ENCODE peak calls at places on chromosomes 12 and 14, in seven cellular contexts. One of them, this sample, is unnamed.

GRCh38 chr12:77855548-77855947 is 24.9 kb downstream of the NAV3 start:
- DNase-seq in psoas muscle: no peak
- DNase-seq in AG09309: no peak
- DNase-seq in IMR-90: peak
- DNase-seq in left ventricle myocardium inferior: no peak
- DNase-seq in AG04450: no peak
- DNase-seq in mucosa of descending colon: no peak
- DNase-seq in this sample: no peak

GRCh38 chr12:113062502-113063395 is 6.2 kb downstream of the DTX1 start:
- DNase-seq in AG04450: no peak
- DNase-seq in AG09309: no peak
- DNase-seq in psoas muscle: no peak
- DNase-seq in left ventricle myocardium inferior: no peak
- DNase-seq in IMR-90: no peak
- DNase-seq in mucosa of descending colon: no peak
- DNase-seq in this sample: no peak

GRCh38 chr12:53231859-53232640 is at the start of gene RARG:
- DNase-seq in psoas muscle: peak
- DNase-seq in mucosa of descending colon: peak
- DNase-seq in AG04450: no peak
- DNase-seq in left ventricle myocardium inferior: peak
- DNase-seq in AG09309: no peak
- DNase-seq in IMR-90: no peak
- DNase-seq in this sample: no peak

GRCh38 chr14:96455588-96455987 is 46.6 kb upstream of the PAPOLA start:
- DNase-seq in psoas muscle: no peak
- DNase-seq in mucosa of descending colon: no peak
- DNase-seq in AG09309: no peak
- DNase-seq in left ventricle myocardium inferior: no peak
- DNase-seq in IMR-90: peak
- DNase-seq in AG04450: no peak
- DNase-seq in this sample: no peak

GRCh38 chr12:88793091-88793490 is 212.8 kb upstream of the KITLG start:
- DNase-seq in mucosa of descending colon: no peak
- DNase-seq in AG04450: no peak
- DNase-seq in left ventricle myocardium inferior: no peak
- DNase-seq in AG09309: peak
- DNase-seq in IMR-90: peak
- DNase-seq in psoas muscle: no peak
- DNase-seq in this sample: no peak

GRCh38 chr12:25480145-25480544 is 72.9 kb downstream of the LMNTD1 start:
- DNase-seq in psoas muscle: no peak
- DNase-seq in AG04450: no peak
- DNase-seq in left ventricle myocardium inferior: no peak
- DNase-seq in mucosa of descending colon: no peak
- DNase-seq in IMR-90: no peak
- DNase-seq in AG09309: no peak
- DNase-seq in this sample: no peak

GRCh38 chr12:92927055-92927435 is 2.0 kb downstream of the EEA1 start:
- DNase-seq in psoas muscle: peak
- DNase-seq in mucosa of descending colon: no peak
- DNase-seq in IMR-90: peak
- DNase-seq in left ventricle myocardium inferior: no peak
- DNase-seq in AG09309: peak
- DNase-seq in AG04450: no peak
- DNase-seq in this sample: no peak

GRCh38 chr14:68476212-68476964 is 316.5 kb downstream of the ZFP36L1 start:
- DNase-seq in psoas muscle: peak
- DNase-seq in left ventricle myocardium inferior: peak
- DNase-seq in AG09309: peak
- DNase-seq in IMR-90: peak
- DNase-seq in AG04450: peak
- DNase-seq in mucosa of descending colon: no peak
- DNase-seq in this sample: peak

GRCh38 chr12:108935165-108935564 is 55.3 kb downstream of the DAO start:
- DNase-seq in AG04450: no peak
- DNase-seq in IMR-90: no peak
- DNase-seq in psoas muscle: no peak
- DNase-seq in left ventricle myocardium inferior: no peak
- DNase-seq in AG09309: no peak
- DNase-seq in mucosa of descending colon: no peak
- DNase-seq in this sample: no peak

GRCh38 chr14:98200621-98201020 is 1071.4 kb downstream of the BCL11B start:
- DNase-seq in left ventricle myocardium inferior: no peak
- DNase-seq in psoas muscle: no peak
- DNase-seq in IMR-90: no peak
- DNase-seq in AG09309: no peak
- DNase-seq in AG04450: no peak
- DNase-seq in mucosa of descending colon: no peak
- DNase-seq in this sample: no peak

GRCh38 chr14:98195256-98195655 is 1076.7 kb downstream of the BCL11B start:
- DNase-seq in left ventricle myocardium inferior: no peak
- DNase-seq in mucosa of descending colon: no peak
- DNase-seq in AG09309: no peak
- DNase-seq in IMR-90: no peak
- DNase-seq in psoas muscle: no peak
- DNase-seq in AG04450: no peak
- DNase-seq in this sample: no peak

GRCh38 chr14:98198385-98198784 is 1073.6 kb downstream of the BCL11B start:
- DNase-seq in IMR-90: no peak
- DNase-seq in AG04450: no peak
- DNase-seq in mucosa of descending colon: peak
- DNase-seq in AG09309: no peak
- DNase-seq in left ventricle myocardium inferior: no peak
- DNase-seq in psoas muscle: no peak
- DNase-seq in this sample: no peak

GRCh38 chr14:98194821-98195220 is 1077.2 kb downstream of the BCL11B start:
- DNase-seq in AG09309: no peak
- DNase-seq in left ventricle myocardium inferior: no peak
- DNase-seq in AG04450: no peak
- DNase-seq in psoas muscle: no peak
- DNase-seq in IMR-90: no peak
- DNase-seq in mucosa of descending colon: no peak
- DNase-seq in this sample: no peak

GRCh38 chr14:98197933-98198332 is 1074.1 kb downstream of the BCL11B start:
- DNase-seq in mucosa of descending colon: no peak
- DNase-seq in IMR-90: no peak
- DNase-seq in AG09309: no peak
- DNase-seq in left ventricle myocardium inferior: no peak
- DNase-seq in AG04450: no peak
- DNase-seq in psoas muscle: no peak
- DNase-seq in this sample: no peak
- H3K4me3 ChIP-seq in mucosa of descending colon: no peak
- H3K4me3 ChIP-seq in IMR-90: no peak
- H3K4me3 ChIP-seq in AG09309: no peak
- H3K4me3 ChIP-seq in left ventricle myocardium inferior: no peak
- H3K4me3 ChIP-seq in AG04450: no peak
- H3K4me3 ChIP-seq in psoas muscle: no peak
- H3K4me3 ChIP-seq in this sample: no peak

GRCh38 chr12:106118-106561 is 39.6 kb downstream of the IQSEC3 start:
- DNase-seq in left ventricle myocardium inferior: peak
- DNase-seq in mucosa of descending colon: no peak
- DNase-seq in AG04450: no peak
- DNase-seq in IMR-90: no peak
- DNase-seq in AG09309: no peak
- DNase-seq in psoas muscle: no peak
- DNase-seq in this sample: no peak
- TF ChIP-seq CTCF in left ventricle myocardium inferior: peak
- TF ChIP-seq CTCF in mucosa of descending colon: no peak
- TF ChIP-seq CTCF in AG04450: no peak
- TF ChIP-seq CTCF in IMR-90: no peak
- TF ChIP-seq CTCF in AG09309: peak
- TF ChIP-seq CTCF in psoas muscle: peak
- TF ChIP-seq CTCF in this sample: no peak

DNA sequence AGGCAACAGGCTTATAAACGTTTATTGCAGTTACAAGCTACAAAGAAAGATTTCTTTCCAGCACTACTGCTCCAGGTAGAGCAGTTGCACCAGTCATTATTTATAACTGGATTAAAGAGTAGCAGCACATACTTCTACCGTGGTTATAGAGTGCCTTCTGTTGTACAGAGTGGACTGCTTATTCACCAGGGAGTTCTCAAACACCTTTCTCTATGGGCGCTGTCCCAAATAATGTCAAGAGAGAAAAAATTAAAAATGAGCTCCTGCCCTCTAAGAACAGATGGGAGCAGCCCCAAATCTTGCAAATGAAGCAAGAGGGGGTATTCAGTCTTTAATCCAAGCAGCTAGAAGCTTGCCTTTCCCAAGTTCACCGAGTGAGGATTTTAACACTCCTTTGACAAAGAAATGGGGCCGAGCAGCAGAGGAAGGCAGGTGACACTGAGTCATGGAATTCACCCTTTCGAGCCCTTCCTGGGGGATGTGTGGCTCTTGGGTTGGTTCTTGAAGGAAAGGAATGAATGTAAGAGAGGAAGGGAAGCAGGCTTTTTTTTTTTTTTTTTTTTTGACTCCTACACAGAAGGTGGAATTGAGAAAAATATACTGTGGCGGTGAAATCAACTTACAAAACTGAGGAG is 181.2 kb downstream of the PRKCH start:
- DNase-seq in AG04450: no peak
- DNase-seq in mucosa of descending colon: no peak
- DNase-seq in IMR-90: no peak
- DNase-seq in psoas muscle: no peak
- DNase-seq in left ventricle myocardium inferior: no peak
- DNase-seq in AG09309: no peak
- DNase-seq in this sample: no peak
- H3K4me3 ChIP-seq in AG04450: no peak
- H3K4me3 ChIP-seq in mucosa of descending colon: no peak
- H3K4me3 ChIP-seq in IMR-90: no peak
- H3K4me3 ChIP-seq in psoas muscle: no peak
- H3K4me3 ChIP-seq in left ventricle myocardium inferior: no peak
- H3K4me3 ChIP-seq in AG09309: no peak
- H3K4me3 ChIP-seq in this sample: no peak

DNA sequence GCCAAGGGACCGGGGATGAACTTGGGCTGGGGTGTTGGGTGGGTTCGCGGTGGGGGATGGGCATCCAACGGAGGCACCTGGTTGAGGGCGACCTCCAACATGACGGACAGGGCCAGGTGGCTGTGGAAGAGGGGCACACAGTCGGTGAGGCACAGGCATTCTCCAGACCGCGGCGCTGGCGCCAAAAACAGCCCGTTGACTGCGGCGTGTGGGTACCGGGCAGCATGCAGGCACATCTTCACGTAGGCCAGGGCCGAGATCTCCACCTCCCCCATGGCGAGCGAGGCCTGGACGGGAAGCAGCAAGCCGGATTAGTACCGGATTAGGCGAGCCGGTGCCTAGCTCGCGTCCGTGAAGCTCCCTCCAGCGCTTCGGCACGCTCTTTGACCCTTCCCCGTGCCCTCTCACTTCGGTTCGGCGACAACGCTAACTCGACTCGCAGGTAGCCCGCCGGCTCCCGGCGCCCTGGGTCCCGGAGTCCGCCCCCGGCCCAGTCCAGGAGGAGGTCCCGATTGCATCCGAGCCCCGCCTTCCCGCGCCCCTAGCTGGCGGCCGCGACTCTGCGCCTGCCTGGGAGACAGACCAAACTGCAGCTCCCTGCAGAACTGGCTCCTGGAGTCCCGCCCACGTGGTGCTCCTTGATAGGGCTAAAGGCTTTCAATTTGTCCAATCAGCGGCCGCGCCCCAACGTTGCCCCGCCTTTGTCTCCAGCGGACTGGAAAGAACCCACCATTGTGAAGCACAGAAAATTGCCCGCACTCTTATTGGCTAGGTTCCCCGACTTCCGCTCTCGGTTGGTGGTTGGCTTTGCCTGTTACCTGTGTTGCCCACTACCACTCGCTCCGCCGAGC is at the start of gene EMC9:
- DNase-seq in AG09309: peak
- DNase-seq in psoas muscle: peak
- DNase-seq in left ventricle myocardium inferior: peak
- DNase-seq in IMR-90: peak
- DNase-seq in mucosa of descending colon: peak
- DNase-seq in AG04450: peak
- DNase-seq in this sample: peak
- TF ChIP-seq CTCF in AG09309: peak
- TF ChIP-seq CTCF in psoas muscle: peak
- TF ChIP-seq CTCF in left ventricle myocardium inferior: peak
- TF ChIP-seq CTCF in IMR-90: peak
- TF ChIP-seq CTCF in mucosa of descending colon: peak
- TF ChIP-seq CTCF in AG04450: peak
- TF ChIP-seq CTCF in this sample: peak

DNA sequence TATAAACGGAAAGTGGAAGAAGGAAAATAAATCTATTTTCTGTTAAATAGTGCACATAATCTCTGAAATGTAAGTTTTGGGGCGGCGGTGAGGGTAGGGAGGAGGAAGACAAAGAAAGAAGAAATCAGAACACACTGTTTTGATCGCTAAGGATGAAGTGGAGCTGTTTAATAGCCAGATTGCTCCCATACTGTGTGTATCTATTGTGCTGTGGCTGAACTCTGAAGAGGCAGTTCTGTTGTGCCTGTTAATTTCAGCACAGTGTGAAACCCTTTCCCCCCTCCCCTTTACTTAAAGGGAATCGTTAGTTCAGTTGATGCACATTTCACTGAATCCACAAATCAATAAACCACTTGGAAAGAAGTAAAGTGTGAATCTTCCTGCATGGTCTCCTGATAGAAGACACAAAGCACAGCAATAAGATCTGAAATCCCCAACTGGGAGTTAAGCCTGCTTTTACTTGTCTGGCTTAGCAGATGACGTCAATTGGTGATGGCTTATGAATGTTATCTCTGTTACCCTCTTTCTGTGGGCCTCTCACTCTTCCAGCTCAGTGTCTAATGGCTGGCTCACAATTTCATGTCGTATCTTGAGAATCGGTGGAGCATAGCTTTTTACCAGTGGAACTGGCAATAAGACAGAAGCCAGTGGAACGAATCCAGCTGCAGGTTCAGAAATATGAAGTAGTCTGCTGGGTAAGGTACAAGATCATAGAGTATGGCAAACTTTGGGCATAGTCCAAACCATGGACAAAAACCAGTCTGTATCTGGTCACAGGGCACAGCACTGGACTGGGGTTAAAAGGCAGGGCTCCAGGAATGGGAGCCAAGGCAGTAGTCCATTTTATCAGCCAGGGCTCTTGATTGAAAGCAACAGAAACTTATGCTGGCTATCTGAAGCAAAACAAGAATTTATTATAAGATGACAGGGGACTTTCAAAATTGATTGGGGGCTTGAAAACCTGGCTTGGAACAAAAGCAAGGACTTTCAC is 413.4 kb upstream of the SEL1L start:
- DNase-seq in IMR-90: no peak
- DNase-seq in AG09309: no peak
- DNase-seq in psoas muscle: no peak
- DNase-seq in mucosa of descending colon: no peak
- DNase-seq in AG04450: no peak
- DNase-seq in left ventricle myocardium inferior: peak
- DNase-seq in this sample: no peak
- H3K4me3 ChIP-seq in IMR-90: no peak
- H3K4me3 ChIP-seq in AG09309: no peak
- H3K4me3 ChIP-seq in psoas muscle: no peak
- H3K4me3 ChIP-seq in mucosa of descending colon: no peak
- H3K4me3 ChIP-seq in AG04450: no peak
- H3K4me3 ChIP-seq in left ventricle myocardium inferior: no peak
- H3K4me3 ChIP-seq in this sample: no peak

DNA sequence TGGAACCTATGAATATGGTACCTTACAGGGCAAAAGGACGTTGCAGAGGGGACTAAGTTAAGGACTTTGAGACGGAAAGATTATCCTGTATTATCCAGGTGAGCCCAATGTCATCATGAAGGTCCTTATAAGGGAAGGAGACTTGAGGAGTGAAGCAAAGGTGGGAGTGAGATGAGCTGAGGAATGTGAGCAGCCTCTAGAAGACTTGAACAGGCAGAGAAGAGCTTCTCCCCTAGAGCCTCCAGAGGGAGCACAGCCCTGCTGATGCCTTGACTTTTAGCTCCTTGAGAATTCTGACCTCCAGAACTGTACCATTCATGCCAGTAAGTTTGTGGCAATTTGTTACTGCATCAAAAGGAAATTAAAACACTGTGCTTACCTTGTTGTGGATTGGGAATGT is 41.8 kb upstream of the DCD start:
- DNase-seq in IMR-90: no peak
- DNase-seq in AG04450: no peak
- DNase-seq in psoas muscle: no peak
- DNase-seq in AG09309: no peak
- DNase-seq in left ventricle myocardium inferior: no peak
- DNase-seq in mucosa of descending colon: no peak
- DNase-seq in this sample: no peak
- TF ChIP-seq CTCF in IMR-90: no peak
- TF ChIP-seq CTCF in AG04450: peak
- TF ChIP-seq CTCF in psoas muscle: no peak
- TF ChIP-seq CTCF in AG09309: no peak
- TF ChIP-seq CTCF in left ventricle myocardium inferior: no peak
- TF ChIP-seq CTCF in mucosa of descending colon: no peak
- TF ChIP-seq CTCF in this sample: peak

This sample was measured in astrocyte of the cerebellum.